ENCODE peak calls at places on chromosomes 5 and 9, in eight cellular contexts. One of them, this sample, is unnamed.

GRCh38 chr5:73295447-73295846 is 122.5 kb downstream of the TMEM174 start:
- DNase-seq in GM23248: no peak
- DNase-seq in H7: no peak
- DNase-seq in skeletal muscle cell: no peak
- DNase-seq in RWPE2: no peak
- DNase-seq in fibroblast of pulmonary artery: no peak
- DNase-seq in IMR-90: no peak
- DNase-seq in cardiac muscle cell: no peak
- DNase-seq in this sample: no peak

GRCh38 chr5:11046160-11046559 is 285.1 kb upstream of the DAP start:
- DNase-seq in GM23248: peak
- DNase-seq in H7: no peak
- DNase-seq in skeletal muscle cell: no peak
- DNase-seq in RWPE2: no peak
- DNase-seq in fibroblast of pulmonary artery: no peak
- DNase-seq in IMR-90: peak
- DNase-seq in cardiac muscle cell: no peak
- DNase-seq in this sample: no peak

GRCh38 chr5:156675402-156675801 is 174.7 kb upstream of the PPP1R2B start:
- DNase-seq in GM23248: peak
- DNase-seq in H7: no peak
- DNase-seq in skeletal muscle cell: no peak
- DNase-seq in RWPE2: no peak
- DNase-seq in fibroblast of pulmonary artery: no peak
- DNase-seq in IMR-90: peak
- DNase-seq in cardiac muscle cell: no peak
- DNase-seq in this sample: no peak

GRCh38 chr9:114911167-114911821 is 19.1 kb downstream of the TNFSF8 start:
- DNase-seq in GM23248: peak
- DNase-seq in H7: peak
- DNase-seq in skeletal muscle cell: no peak
- DNase-seq in RWPE2: no peak
- DNase-seq in fibroblast of pulmonary artery: peak
- DNase-seq in IMR-90: peak
- DNase-seq in cardiac muscle cell: peak
- DNase-seq in this sample: no peak

GRCh38 chr9:104700306-104700705 is 6.0 kb downstream of the OR13D1 start:
- DNase-seq in GM23248: no peak
- DNase-seq in H7: no peak
- DNase-seq in skeletal muscle cell: no peak
- DNase-seq in RWPE2: no peak
- DNase-seq in fibroblast of pulmonary artery: no peak
- DNase-seq in IMR-90: no peak
- DNase-seq in cardiac muscle cell: no peak
- DNase-seq in this sample: no peak

GRCh38 chr5:96946381-96946780 is 10.5 kb downstream of the LNPEP start:
- DNase-seq in GM23248: peak
- DNase-seq in H7: no peak
- DNase-seq in skeletal muscle cell: no peak
- DNase-seq in RWPE2: no peak
- DNase-seq in fibroblast of pulmonary artery: no peak
- DNase-seq in IMR-90: no peak
- DNase-seq in cardiac muscle cell: no peak
- DNase-seq in this sample: no peak

GRCh38 chr5:63854076-63854475 is 108.2 kb downstream of the HTR1A start:
- DNase-seq in GM23248: no peak
- DNase-seq in H7: peak
- DNase-seq in skeletal muscle cell: no peak
- DNase-seq in RWPE2: no peak
- DNase-seq in fibroblast of pulmonary artery: no peak
- DNase-seq in IMR-90: no peak
- DNase-seq in cardiac muscle cell: no peak
- DNase-seq in this sample: no peak

GRCh38 chr5:89064691-89065207 is 181.8 kb upstream of the MEF2C start:
- DNase-seq in GM23248: no peak
- DNase-seq in H7: no peak
- DNase-seq in skeletal muscle cell: no peak
- DNase-seq in RWPE2: no peak
- DNase-seq in fibroblast of pulmonary artery: no peak
- DNase-seq in IMR-90: no peak
- DNase-seq in cardiac muscle cell: peak
- DNase-seq in this sample: no peak

GRCh38 chr5:143220748-143221211 is 182.7 kb downstream of the NR3C1 start:
- DNase-seq in GM23248: no peak
- DNase-seq in H7: no peak
- DNase-seq in skeletal muscle cell: no peak
- DNase-seq in RWPE2: no peak
- DNase-seq in fibroblast of pulmonary artery: no peak
- DNase-seq in IMR-90: no peak
- DNase-seq in cardiac muscle cell: no peak
- DNase-seq in this sample: no peak

GRCh38 chr5:59525957-59526356 is 367.6 kb downstream of the PDE4D start:
- DNase-seq in GM23248: peak
- DNase-seq in H7: no peak
- DNase-seq in skeletal muscle cell: peak
- DNase-seq in RWPE2: no peak
- DNase-seq in fibroblast of pulmonary artery: peak
- DNase-seq in IMR-90: peak
- DNase-seq in cardiac muscle cell: peak
- DNase-seq in this sample: no peak

GRCh38 chr9:102521097-102521755 is 473.9 kb upstream of the CYLC2 start:
- DNase-seq in GM23248: no peak
- DNase-seq in H7: no peak
- DNase-seq in skeletal muscle cell: peak
- DNase-seq in RWPE2: no peak
- DNase-seq in fibroblast of pulmonary artery: peak
- DNase-seq in IMR-90: no peak
- DNase-seq in cardiac muscle cell: no peak
- DNase-seq in this sample: no peak

GRCh38 chr9:127854169-127854833 is at the start of gene ENG:
- DNase-seq in GM23248: peak
- DNase-seq in H7: peak
- DNase-seq in skeletal muscle cell: no peak
- DNase-seq in RWPE2: no peak
- DNase-seq in fibroblast of pulmonary artery: peak
- DNase-seq in IMR-90: peak
- DNase-seq in cardiac muscle cell: peak
- DNase-seq in this sample: no peak

GRCh38 chr9:102867488-102867887 is 127.6 kb upstream of the CYLC2 start:
- DNase-seq in GM23248: no peak
- DNase-seq in H7: no peak
- DNase-seq in skeletal muscle cell: peak
- DNase-seq in RWPE2: no peak
- DNase-seq in fibroblast of pulmonary artery: peak
- DNase-seq in IMR-90: no peak
- DNase-seq in cardiac muscle cell: no peak
- DNase-seq in this sample: no peak

GRCh38 chr9:72203205-72203803 is 54.1 kb downstream of the GDA start:
- DNase-seq in GM23248: peak
- DNase-seq in H7: peak
- DNase-seq in skeletal muscle cell: no peak
- DNase-seq in RWPE2: no peak
- DNase-seq in fibroblast of pulmonary artery: peak
- DNase-seq in IMR-90: peak
- DNase-seq in cardiac muscle cell: peak
- DNase-seq in this sample: no peak

GRCh38 chr5:14156611-14157493 is 13.7 kb downstream of the TRIO start:
- DNase-seq in GM23248: peak
- DNase-seq in H7: no peak
- DNase-seq in skeletal muscle cell: peak
- DNase-seq in RWPE2: no peak
- DNase-seq in fibroblast of pulmonary artery: peak
- DNase-seq in IMR-90: peak
- DNase-seq in cardiac muscle cell: peak
- DNase-seq in this sample: no peak

GRCh38 chr9:129436751-129437625 is 183.9 kb downstream of the C9orf50 start:
- DNase-seq in GM23248: peak
- DNase-seq in H7: peak
- DNase-seq in skeletal muscle cell: no peak
- DNase-seq in RWPE2: no peak
- DNase-seq in fibroblast of pulmonary artery: peak
- DNase-seq in IMR-90: peak
- DNase-seq in cardiac muscle cell: peak
- DNase-seq in this sample: peak

GRCh38 chr9:129435272-129435671 is 185.6 kb downstream of the C9orf50 start:
- DNase-seq in GM23248: no peak
- DNase-seq in H7: no peak
- DNase-seq in skeletal muscle cell: no peak
- DNase-seq in RWPE2: no peak
- DNase-seq in fibroblast of pulmonary artery: no peak
- DNase-seq in IMR-90: no peak
- DNase-seq in cardiac muscle cell: peak
- DNase-seq in this sample: no peak

GRCh38 chr9:129435996-129436676 is 184.8 kb downstream of the C9orf50 start:
- DNase-seq in GM23248: no peak
- DNase-seq in H7: no peak
- DNase-seq in skeletal muscle cell: no peak
- DNase-seq in RWPE2: no peak
- DNase-seq in fibroblast of pulmonary artery: no peak
- DNase-seq in IMR-90: no peak
- DNase-seq in cardiac muscle cell: no peak
- DNase-seq in this sample: no peak

GRCh38 chr9:129439242-129439641 is 181.7 kb downstream of the C9orf50 start:
- DNase-seq in GM23248: no peak
- DNase-seq in H7: no peak
- DNase-seq in skeletal muscle cell: no peak
- DNase-seq in RWPE2: no peak
- DNase-seq in fibroblast of pulmonary artery: no peak
- DNase-seq in IMR-90: no peak
- DNase-seq in cardiac muscle cell: no peak
- DNase-seq in this sample: no peak

DNA sequence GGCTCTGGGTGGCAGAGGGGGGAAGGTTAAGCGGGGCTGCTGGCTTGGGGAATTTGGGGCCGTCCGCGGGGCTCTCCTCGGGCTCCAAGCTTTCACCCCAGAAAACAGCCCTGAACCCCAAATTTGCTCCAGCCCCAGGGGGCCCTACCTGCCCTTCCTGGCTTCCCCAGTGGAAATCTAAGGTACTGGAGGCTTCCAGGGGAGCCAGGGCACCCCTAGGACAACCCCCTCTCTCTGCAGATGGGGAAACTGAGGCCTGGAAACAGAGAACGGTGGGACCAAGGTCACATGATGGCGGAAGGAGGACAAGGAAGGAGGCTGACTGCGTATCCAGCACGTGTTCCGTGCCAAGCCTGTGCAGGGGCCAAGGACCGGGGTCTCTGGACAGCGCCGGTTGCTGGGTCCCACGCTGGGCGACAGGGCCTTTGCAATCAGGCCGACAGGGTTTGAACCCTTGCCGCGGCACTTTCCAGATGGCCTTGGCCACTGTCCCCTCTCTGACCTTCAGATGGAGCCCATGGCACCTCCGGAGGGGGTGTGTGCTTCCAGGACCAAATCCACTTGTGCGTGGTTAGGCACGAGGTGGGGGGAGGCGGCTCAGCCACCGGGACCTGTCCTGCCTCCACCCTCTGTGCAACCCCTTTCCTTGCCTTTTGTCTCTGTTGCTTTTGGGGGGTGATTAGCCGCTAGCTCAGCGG is 183.1 kb downstream of the C9orf50 start:
- DNase-seq in GM23248: no peak
- DNase-seq in H7: peak
- DNase-seq in skeletal muscle cell: no peak
- DNase-seq in RWPE2: no peak
- DNase-seq in fibroblast of pulmonary artery: no peak
- DNase-seq in IMR-90: no peak
- DNase-seq in cardiac muscle cell: no peak
- DNase-seq in this sample: no peak
- H3K4me3 ChIP-seq in GM23248: peak
- H3K4me3 ChIP-seq in H7: peak
- H3K4me3 ChIP-seq in skeletal muscle cell: peak
- H3K4me3 ChIP-seq in RWPE2: peak
- H3K4me3 ChIP-seq in fibroblast of pulmonary artery: peak
- H3K4me3 ChIP-seq in IMR-90: peak
- H3K4me3 ChIP-seq in cardiac muscle cell: peak
- H3K4me3 ChIP-seq in this sample: peak

GRCh38 chr5:39500656-39501295 is 76.0 kb upstream of the DAB2 start:
- DNase-seq in GM23248: peak
- DNase-seq in H7: no peak
- DNase-seq in skeletal muscle cell: no peak
- DNase-seq in RWPE2: no peak
- DNase-seq in fibroblast of pulmonary artery: no peak
- DNase-seq in IMR-90: peak
- DNase-seq in cardiac muscle cell: no peak
- DNase-seq in this sample: no peak
- H3K4me3 ChIP-seq in GM23248: peak
- H3K4me3 ChIP-seq in H7: no peak
- H3K4me3 ChIP-seq in skeletal muscle cell: no peak
- H3K4me3 ChIP-seq in RWPE2: no peak
- H3K4me3 ChIP-seq in fibroblast of pulmonary artery: no peak
- H3K4me3 ChIP-seq in IMR-90: no peak
- H3K4me3 ChIP-seq in cardiac muscle cell: no peak
- H3K4me3 ChIP-seq in this sample: no peak

DNA sequence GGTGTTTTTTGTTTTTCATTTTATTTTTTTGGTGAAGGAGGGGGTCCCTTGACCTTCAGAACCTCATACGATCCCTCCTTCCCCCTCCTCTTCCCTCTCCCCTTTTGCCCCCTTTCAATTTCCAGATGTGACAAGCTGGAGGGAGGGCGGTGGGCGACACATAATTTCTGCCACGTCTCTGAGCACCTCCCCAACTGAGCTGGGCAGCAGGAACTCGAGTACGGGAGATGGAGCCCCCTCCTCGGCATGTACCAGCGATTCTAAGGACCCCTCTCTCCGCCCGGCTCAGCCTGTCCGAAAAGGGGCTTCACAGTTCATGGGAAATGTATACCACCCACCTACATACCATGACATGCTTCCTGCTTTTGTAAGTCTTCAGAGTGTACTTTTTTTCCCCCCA is 52.4 kb downstream of the PRRC2B start:
- DNase-seq in GM23248: no peak
- DNase-seq in H7: no peak
- DNase-seq in skeletal muscle cell: no peak
- DNase-seq in RWPE2: peak
- DNase-seq in fibroblast of pulmonary artery: no peak
- DNase-seq in IMR-90: no peak
- DNase-seq in cardiac muscle cell: no peak
- DNase-seq in this sample: no peak
- H3K4me3 ChIP-seq in GM23248: no peak
- H3K4me3 ChIP-seq in H7: no peak
- H3K4me3 ChIP-seq in skeletal muscle cell: no peak
- H3K4me3 ChIP-seq in RWPE2: no peak
- H3K4me3 ChIP-seq in fibroblast of pulmonary artery: no peak
- H3K4me3 ChIP-seq in IMR-90: no peak
- H3K4me3 ChIP-seq in cardiac muscle cell: no peak
- H3K4me3 ChIP-seq in this sample: no peak

GRCh38 chr5:32445831-32446614 is 1.5 kb upstream of the ZFR start:
- DNase-seq in GM23248: no peak
- DNase-seq in H7: no peak
- DNase-seq in skeletal muscle cell: no peak
- DNase-seq in RWPE2: no peak
- DNase-seq in fibroblast of pulmonary artery: no peak
- DNase-seq in IMR-90: no peak
- DNase-seq in cardiac muscle cell: no peak
- DNase-seq in this sample: no peak
- H3K4me3 ChIP-seq in GM23248: no peak
- H3K4me3 ChIP-seq in H7: peak
- H3K4me3 ChIP-seq in skeletal muscle cell: no peak
- H3K4me3 ChIP-seq in RWPE2: no peak
- H3K4me3 ChIP-seq in fibroblast of pulmonary artery: no peak
- H3K4me3 ChIP-seq in IMR-90: no peak
- H3K4me3 ChIP-seq in cardiac muscle cell: no peak
- H3K4me3 ChIP-seq in this sample: no peak

GRCh38 chr9:122464633-122465567 is 12.8 kb downstream of the OR1J1 start:
- DNase-seq in GM23248: peak
- DNase-seq in H7: peak
- DNase-seq in skeletal muscle cell: peak
- DNase-seq in RWPE2: no peak
- DNase-seq in fibroblast of pulmonary artery: peak
- DNase-seq in IMR-90: peak
- DNase-seq in cardiac muscle cell: peak
- DNase-seq in this sample: peak
- H3K4me3 ChIP-seq in GM23248: peak
- H3K4me3 ChIP-seq in H7: no peak
- H3K4me3 ChIP-seq in skeletal muscle cell: peak
- H3K4me3 ChIP-seq in RWPE2: peak
- H3K4me3 ChIP-seq in fibroblast of pulmonary artery: peak
- H3K4me3 ChIP-seq in IMR-90: peak
- H3K4me3 ChIP-seq in cardiac muscle cell: no peak
- H3K4me3 ChIP-seq in this sample: peak

This sample was measured in Peyer's patch.